ENCODE peak calls at places on chromosome 10, in five cellular contexts. M is progenitor cell of endocrine pancreas, D is fibroblast of the aortic adventitia, U is heart left ventricle, A is WTC11. W is an unnamed sample.

GRCh38 chr10:8043569-8044306 is 10.8 kb upstream of the GATA3 start:
- DNase-seq in M (no peak), D (no peak), U (no peak), A (peak; percentile 73), W (no peak)

GRCh38 chr10:114285961-114286441 is 46.9 kb downstream of the VWA2 start:
- DNase-seq in M (no peak), D (no peak), U (peak; percentile 61), A (no peak), W (no peak)

GRCh38 chr10:117226813-117227451 is 14.0 kb upstream of the SLC18A2 start:
- DNase-seq in M (no peak), D (peak; percentile 16), U (no peak), A (peak; percentile 68), W (no peak)

GRCh38 chr10:87635498-87636312 is 24.0 kb upstream of the PAPSS2 start:
- DNase-seq in M (no peak), D (peak; percentile 63), U (no peak), A (no peak), W (no peak)

GRCh38 chr10:92268763-92269162 is 22.1 kb downstream of the CPEB3 start:
- DNase-seq in M (no peak), D (no peak), U (no peak), A (no peak), W (no peak)

GRCh38 chr10:86365346-86366032 is 1.1 kb downstream of the GRID1 start:
- DNase-seq in M (no peak), D (no peak), U (peak; percentile 51), A (peak; percentile 16), W (peak; percentile 19)

GRCh38 chr10:78804356-78805032 is 264.3 kb upstream of the ZMIZ1 start:
- DNase-seq in M (no peak), D (peak; percentile 37), U (no peak), A (no peak), W (no peak)

GRCh38 chr10:64397125-64397524 is 875.9 kb downstream of the REEP3 start:
- DNase-seq in M (no peak), D (no peak), U (no peak), A (no peak), W (no peak)

GRCh38 chr10:71647526-71648354 is 71.8 kb downstream of the C10orf105 start:
- DNase-seq in M (no peak), D (peak; percentile 7), U (no peak), A (peak; percentile 69), W (no peak)

GRCh38 chr10:24465124-24465874 is 256.4 kb downstream of the KIAA1217 start:
- DNase-seq in M (no peak), D (peak; percentile 82), U (no peak), A (no peak), W (no peak)

GRCh38 chr10:7035111-7035761 is 375.6 kb downstream of the SFMBT2 start:
- DNase-seq in M (no peak), D (no peak), U (no peak), A (no peak), W (no peak)

GRCh38 chr10:45180946-45181439 is 134.4 kb downstream of the OR13A1 start:
- DNase-seq in M (no peak), D (no peak), U (peak; percentile 57), A (no peak), W (no peak)

GRCh38 chr10:52484426-52485065 is 170.5 kb downstream of the DKK1 start:
- DNase-seq in M (no peak), D (peak; percentile 50), U (no peak), A (no peak), W (no peak)

GRCh38 chr10:11604742-11605650 is 6.5 kb downstream of the USP6NL start:
- DNase-seq in M (no peak), D (no peak), U (no peak), A (no peak), W (no peak)

GRCh38 chr10:1382711-1383110 is 326.5 kb downstream of the WDR37 start:
- DNase-seq in M (no peak), D (no peak), U (no peak), A (no peak), W (no peak)

GRCh38 chr10:62960416-62960815 is 144.2 kb upstream of the EGR2 start:
- DNase-seq in M (no peak), D (no peak), U (no peak), A (no peak), W (no peak)

GRCh38 chr10:119755446-119755845 is 29.6 kb downstream of the INPP5F start:
- DNase-seq in M (no peak), D (no peak), U (no peak), A (no peak), W (no peak)

GRCh38 chr10:24351883-24352778 is 143.2 kb downstream of the KIAA1217 start:
- DNase-seq in M (no peak), D (peak; percentile 43), U (no peak), A (no peak), W (no peak)

GRCh38 chr10:29807407-29807806 is 172.6 kb upstream of the SVIL start:
- DNase-seq in M (no peak), D (peak; percentile 87), U (no peak), A (no peak), W (no peak)

GRCh38 chr10:122657255-122657654 is 42.4 kb downstream of the C10orf120 start:
- DNase-seq in M (no peak), D (no peak), U (no peak), A (no peak), W (no peak)

GRCh38 chr10:113386005-113386404 is 166.8 kb upstream of the HABP2 start:
- DNase-seq in M (no peak), D (peak; percentile 34), U (no peak), A (no peak), W (no peak)

GRCh38 chr10:72335394-72336258 is 19.1 kb downstream of the DNAJB12 start:
- DNase-seq in M (no peak), D (peak; percentile 65), U (peak; percentile 85), A (no peak), W (no peak)

GRCh38 chr10:5514226-5514881 is 10.4 kb upstream of the CALML3 start:
- DNase-seq in M (no peak), D (no peak), U (no peak), A (no peak), W (no peak)

GRCh38 chr10:119245272-119245671 is 37.9 kb downstream of the GRK5 start:
- DNase-seq in M (no peak), D (no peak), U (no peak), A (no peak), W (no peak)

GRCh38 chr10:15461353-15462108 is 90.4 kb upstream of the FAM171A1 start:
- DNase-seq in M (no peak), D (peak; percentile 67), U (no peak), A (no peak), W (no peak)

GRCh38 chr10:20004087-20004523 is 187.9 kb downstream of the PLXDC2 start:
- DNase-seq in M (no peak), D (peak; percentile 39), U (peak; percentile 73), A (no peak), W (no peak)

GRCh38 chr10:108132303-108132702 is 967.8 kb upstream of the SORCS1 start:
- DNase-seq in M (no peak), D (no peak), U (no peak), A (no peak), W (no peak)

GRCh38 chr10:50850576-50851340 is 34.7 kb downstream of the A1CF start:
- DNase-seq in M (no peak), D (peak; percentile 4), U (no peak), A (no peak), W (no peak)

GRCh38 chr10:70348228-70348850 is 34.1 kb downstream of the LRRC20 start:
- DNase-seq in M (no peak), D (peak; percentile 42), U (no peak), A (peak; percentile 64), W (no peak)

GRCh38 chr10:123993534-123994416 is 99.6 kb downstream of the CHST15 start:
- DNase-seq in M (no peak), D (no peak), U (peak; percentile 45), A (no peak), W (no peak)
- TF ChIP-seq CTCF in M (no peak), D (no peak), U (no peak), A (no peak), W (no peak)

GRCh38 chr10:116043304-116043703 is 229.7 kb downstream of the GFRA1 start:
- DNase-seq in M (no peak), D (no peak), U (no peak), A (no peak), W (no peak)
- TF ChIP-seq CTCF in M (no peak), D (no peak), U (no peak), A (no peak), W (no peak)

GRCh38 chr10:90787906-90788491 is 69.8 kb downstream of the HTR7 start:
- DNase-seq in M (peak; percentile 27), D (peak; percentile 59), U (no peak), A (peak; percentile 50), W (no peak)
- TF ChIP-seq CTCF in M (peak; percentile 86), D (peak; percentile 95), U (peak; percentile 82), A (no peak), W (no peak)

GRCh38 chr10:120926611-120927010 is 75.4 kb downstream of the WDR11 start:
- DNase-seq in M (no peak), D (no peak), U (no peak), A (no peak), W (no peak)
- TF ChIP-seq CTCF in M (no peak), D (no peak), U (no peak), A (no peak), W (no peak)